ENCODE peak calls at places on chromosomes 7 and 10, in six cellular contexts. J is fibroblast of lung, S is neural progenitor cell, A is heart right ventricle, M is upper lobe of left lung, T is sigmoid colon. G is an unnamed sample. For H3K9me3 and H3K4me1, the result is how much of the 10 kb centered on the place peaks cover.

GRCh38 chr7:1639578-1640175 is 30.4 kb upstream of the ELFN1 start:
- DNase-seq in J (no peak), S (no peak), A (no peak), M (no peak), T (no peak), G (no peak)

GRCh38 chr10:63711866-63712716 is 190.9 kb downstream of the REEP3 start:
- DNase-seq in J (peak), S (no peak), A (peak), M (peak), T (peak), G (peak)

GRCh38 chr10:3471927-3472704 is 299.5 kb upstream of the PITRM1 start:
- DNase-seq in J (peak), S (peak), A (no peak), M (peak), T (peak), G (no peak)

GRCh38 chr7:2853147-2853546 is 9.0 kb upstream of the GNA12 start:
- DNase-seq in J (peak), S (no peak), A (peak), M (no peak), T (no peak), G (no peak)

GRCh38 chr10:82969405-82969804 is 1094.4 kb downstream of the NRG3 start:
- DNase-seq in J (peak), S (no peak), A (no peak), M (no peak), T (no peak), G (no peak)

GRCh38 chr10:89891006-89891405 is 189.6 kb downstream of the KIF20B start:
- DNase-seq in J (peak), S (no peak), A (no peak), M (no peak), T (no peak), G (no peak)

GRCh38 chr7:74051629-74052410 is 23.8 kb downstream of the ELN start:
- DNase-seq in J (no peak), S (peak), A (no peak), M (peak), T (no peak), G (peak)

GRCh38 chr10:84605802-84606201 is 277.4 kb downstream of the CCSER2 start:
- DNase-seq in J (no peak), S (no peak), A (no peak), M (no peak), T (no peak), G (no peak)

GRCh38 chr7:152602962-152603361 is 73.0 kb downstream of the XRCC2 start:
- DNase-seq in J (peak), S (no peak), A (no peak), M (no peak), T (no peak), G (no peak)

GRCh38 chr10:78416031-78416800 is 382.6 kb downstream of the RPS24 start:
- DNase-seq in J (peak), S (no peak), A (no peak), M (peak), T (peak), G (no peak)

GRCh38 chr7:107815254-107815882 is 12.3 kb upstream of the SLC26A3 start:
- DNase-seq in J (no peak), S (no peak), A (no peak), M (no peak), T (no peak), G (no peak)

GRCh38 chr7:29091121-29091601 is 55.2 kb downstream of the CPVL start:
- DNase-seq in J (no peak), S (peak), A (peak), M (no peak), T (no peak), G (no peak)

GRCh38 chr7:55065511-55066229 is 46.9 kb downstream of the EGFR start:
- DNase-seq in J (peak), S (peak), A (no peak), M (no peak), T (no peak), G (no peak)

GRCh38 chr10:12214763-12215218 is 18.8 kb downstream of the CDC123 start:
- DNase-seq in J (peak), S (peak), A (peak), M (no peak), T (no peak), G (peak)

GRCh38 chr10:24915304-24915703 is 37.1 kb downstream of the PRTFDC1 start:
- DNase-seq in J (no peak), S (no peak), A (no peak), M (no peak), T (no peak), G (no peak)

GRCh38 chr7:53684693-53685092 is 649.3 kb downstream of the POM121L12 start:
- DNase-seq in J (no peak), S (no peak), A (no peak), M (no peak), T (no peak), G (no peak)

GRCh38 chr7:16071246-16071857 is 350.0 kb downstream of the CRPPA start:
- DNase-seq in J (peak), S (peak), A (no peak), M (no peak), T (no peak), G (peak)

GRCh38 chr10:1923586-1923985 is 186.3 kb upstream of the ADARB2 start:
- DNase-seq in J (no peak), S (no peak), A (no peak), M (no peak), T (no peak), G (no peak)

GRCh38 chr10:14063531-14064317 is 267.0 kb downstream of the FRMD4A start:
- DNase-seq in J (peak), S (no peak), A (no peak), M (peak), T (peak), G (no peak)

DNA sequence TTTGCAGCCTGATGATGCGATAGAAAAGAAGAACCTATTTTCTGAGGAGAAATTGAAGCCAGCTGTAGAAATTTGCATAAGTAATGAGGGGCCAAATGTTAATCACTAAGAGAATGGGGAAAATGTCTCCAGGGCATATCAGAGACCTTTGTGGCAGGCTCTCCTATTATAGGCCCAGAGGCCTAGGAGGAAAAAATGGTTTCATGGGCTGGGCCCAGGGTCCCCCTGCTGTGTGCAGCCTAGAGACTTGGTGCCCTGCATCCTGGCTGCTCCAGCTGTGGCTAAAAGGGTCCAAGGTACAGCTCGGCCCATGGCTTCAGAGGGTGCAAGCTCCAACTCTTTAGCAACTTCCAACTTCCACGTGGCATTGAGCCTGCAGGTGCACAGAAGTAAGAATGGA is 123.4 kb downstream of the STK31 start:
- DNase-seq in J (no peak), S (no peak), A (no peak), M (no peak), T (no peak), G (no peak)
- H3K9me3 ChIP-seq in J (under half), S (under half), A (under half), M (under half), T (under half), G (under half)

GRCh38 chr10:15300145-15300544 is 70.9 kb downstream of the FAM171A1 start:
- DNase-seq in J (no peak), S (no peak), A (no peak), M (no peak), T (no peak), G (no peak)

GRCh38 chr10:15290671-15291070 is 80.4 kb downstream of the FAM171A1 start:
- DNase-seq in J (no peak), S (no peak), A (no peak), M (no peak), T (no peak), G (no peak)

GRCh38 chr10:15290150-15290549 is 80.9 kb downstream of the FAM171A1 start:
- DNase-seq in J (no peak), S (no peak), A (no peak), M (no peak), T (no peak), G (no peak)

GRCh38 chr10:15295540-15296325 is 75.4 kb downstream of the FAM171A1 start:
- DNase-seq in J (no peak), S (no peak), A (no peak), M (no peak), T (no peak), G (no peak)

DNA sequence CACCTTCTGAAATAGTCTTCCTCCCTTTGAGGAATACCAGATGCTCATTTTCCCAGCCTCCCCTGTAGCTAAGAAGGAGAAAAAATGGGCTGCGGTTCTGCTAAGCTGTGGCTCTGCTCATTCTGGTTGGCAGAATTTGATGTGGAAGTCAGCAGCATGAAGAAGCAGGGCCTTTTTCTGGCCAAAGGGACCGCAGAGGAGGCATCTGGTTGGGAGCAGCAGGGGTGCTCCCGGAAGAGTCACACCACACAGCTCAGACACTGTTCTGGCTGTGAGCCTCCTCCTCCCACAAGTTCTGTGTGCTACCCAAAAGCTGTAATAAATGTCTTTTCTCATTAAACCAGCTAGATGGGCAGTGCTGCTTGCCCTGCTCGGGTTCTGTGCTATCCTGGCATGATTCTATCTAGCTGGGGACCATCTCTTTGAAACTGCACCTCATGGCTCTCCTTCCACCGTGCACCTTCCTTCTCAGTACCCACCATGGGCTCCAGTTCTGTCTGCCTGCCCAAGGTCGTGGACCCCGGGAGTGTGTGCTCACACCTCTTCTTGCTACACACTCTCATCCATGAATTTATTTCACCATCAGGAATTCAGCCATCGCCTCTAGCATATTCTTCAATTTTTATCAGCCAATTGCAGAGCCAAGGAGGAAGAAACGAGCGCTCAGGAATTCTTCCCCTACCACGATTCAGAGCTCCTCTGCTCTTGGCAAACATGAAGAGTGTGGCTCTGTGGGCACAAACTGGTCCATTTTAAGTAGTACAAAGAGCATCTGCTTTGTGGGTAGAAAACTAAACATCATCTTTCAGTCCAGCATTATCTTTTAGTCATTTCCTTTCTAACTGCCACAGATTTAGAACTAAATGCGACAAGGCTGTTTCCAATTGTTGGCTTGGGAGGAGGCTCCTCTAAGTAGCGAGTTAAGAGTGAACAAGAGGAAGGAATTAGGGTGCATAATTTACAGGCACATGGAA is 76.9 kb downstream of the FAM171A1 start:
- DNase-seq in J (peak), S (no peak), A (no peak), M (no peak), T (no peak), G (no peak)
- H3K4me1 ChIP-seq in J (under half), S (under half), A (under half), M (under half), T (under half), G (under half)

DNA sequence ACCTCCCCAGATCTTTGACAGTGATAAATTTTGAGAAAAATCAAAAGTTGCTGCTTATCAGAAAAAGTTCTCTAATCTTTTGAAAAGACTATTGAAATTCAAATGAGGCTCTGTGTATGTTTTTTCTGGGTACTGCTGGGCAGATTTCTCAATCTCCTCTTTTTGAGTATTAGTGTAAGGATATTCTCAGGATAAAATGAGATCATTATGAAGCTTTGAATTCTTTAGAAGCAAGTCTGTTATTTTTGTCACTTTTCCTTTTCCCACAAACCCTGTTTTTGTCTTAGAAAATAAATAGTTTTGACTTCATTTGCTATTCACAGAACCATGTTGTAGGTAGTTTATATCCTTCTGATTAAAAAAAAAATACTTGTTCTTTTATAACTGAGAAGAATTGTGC is 7.9 kb downstream of the STAM start:
- DNase-seq in J (peak), S (no peak), A (no peak), M (no peak), T (no peak), G (no peak)
- H3K9me3 ChIP-seq in J (under half), S (under half), A (under half), M (under half), T (under half), G (under half)

GRCh38 chr10:52378124-52378523 is 64.0 kb downstream of the DKK1 start:
- DNase-seq in J (no peak), S (no peak), A (no peak), M (no peak), T (no peak), G (no peak)
- H3K4me1 ChIP-seq in J (under half), S (under half), A (under half), M (under half), T (under half), G (under half)

GRCh38 chr7:116753130-116753529 is 81.1 kb downstream of the MET start:
- DNase-seq in J (no peak), S (no peak), A (no peak), M (no peak), T (no peak), G (no peak)
- H3K9me3 ChIP-seq in J (under half), S (under half), A (under half), M (under half), T (under half), G (under half)

GRCh38 chr7:92794846-92795245 is 41.5 kb downstream of the CDK6 start:
- DNase-seq in J (no peak), S (no peak), A (no peak), M (no peak), T (no peak), G (no peak)
- H3K4me1 ChIP-seq in J (under half), S (under half), A (half or more), M (under half), T (under half), G (half or more)